ENCODE peak calls at places on chromosome 14, in nine cellular contexts. K is K562; M is neuronal stem cell; Q is GM23338; C is tibial artery; X is uterus; Z is SK-N-SH; T is Caco-2; E is CD8-positive, alpha-beta T cell. N is an unnamed sample.
A peak's percentile ranks its signal among the peaks of the same experiment; 100 is the strongest.

GRCh38 chr14:63266106-63266505 is 52.6 kb downstream of the GPHB5 start:
- DNase-seq in Q (peak; percentile 77), K (no peak), T (no peak), X (no peak), C (no peak), M (no peak), Z (no peak), E (no peak), N (no peak)

GRCh38 chr14:59427653-59428578 is 37.3 kb downstream of the GPR135 start:
- DNase-seq in M (no peak), X (peak; percentile 68), K (no peak), Q (no peak), C (peak; percentile 51), Z (no peak), E (no peak), T (no peak), N (no peak)

GRCh38 chr14:95226801-95227200 is 69.5 kb upstream of the DICER1 start:
- DNase-seq in C (no peak), X (no peak), K (no peak), Q (no peak), M (no peak), T (no peak), Z (no peak), E (no peak), N (no peak)

GRCh38 chr14:52267501-52268190 is at the start of gene PTGDR:
- DNase-seq in M (peak; percentile 30), Q (peak; percentile 76), C (peak; percentile 35), K (no peak), T (no peak), X (no peak), Z (peak; percentile 32), E (no peak), N (no peak)

GRCh38 chr14:70289138-70289537 is 70.3 kb downstream of the COX16 start:
- DNase-seq in T (no peak), K (no peak), M (no peak), Q (no peak), X (no peak), Z (no peak), C (no peak), E (no peak), N (no peak)

GRCh38 chr14:94052662-94053061 is 26.5 kb downstream of the OTUB2 start:
- DNase-seq in Q (no peak), Z (no peak), E (no peak), C (no peak), K (no peak), T (no peak), M (no peak), X (no peak), N (no peak)

GRCh38 chr14:74737753-74738325 is 24.9 kb downstream of the FCF1 start:
- DNase-seq in E (no peak), T (no peak), Z (no peak), M (no peak), K (no peak), Q (no peak), C (no peak), X (no peak), N (no peak)

GRCh38 chr14:23608454-23608853 is 27.7 kb upstream of the DHRS2 start:
- DNase-seq in X (no peak), M (no peak), T (no peak), C (no peak), E (no peak), K (no peak), Q (no peak), Z (no peak), N (no peak)

GRCh38 chr14:35085441-35085840 is 36.3 kb downstream of the PPP2R3C start:
- DNase-seq in T (no peak), Q (no peak), E (no peak), K (no peak), Z (no peak), M (no peak), C (no peak), X (no peak), N (no peak)

GRCh38 chr14:36747411-36748184 is 85.9 kb downstream of the PAX9 start:
- DNase-seq in T (no peak), X (no peak), E (no peak), K (peak; percentile 37), C (no peak), Q (peak; percentile 63), M (no peak), Z (peak; percentile 5), N (no peak)

GRCh38 chr14:100065161-100065871 is at the start of gene EVL:
- DNase-seq in M (no peak), X (no peak), E (peak; percentile 50), T (no peak), K (no peak), Z (no peak), Q (no peak), C (no peak), N (no peak)

GRCh38 chr14:22597265-22597664 is 835 bp upstream of the ABHD4 start:
- DNase-seq in K (peak; percentile 45), Q (peak; percentile 39), X (no peak), C (no peak), E (no peak), T (no peak), M (no peak), Z (no peak), N (no peak)
- H3K4me3 ChIP-seq in K (peak overlapping the region; percentile 56), Q (peak overlapping the region; percentile 97), X (no peak overlapping the region), C (peak overlapping the region; percentile 88), E (no peak overlapping the region), T (peak overlapping the region; percentile 84), M (no peak overlapping the region), Z (no peak overlapping the region), N (no peak overlapping the region)

GRCh38 chr14:101834387-101835165 is 73.1 kb downstream of the PPP2R5C start:
- DNase-seq in C (no peak), E (no peak), Q (no peak), M (no peak), K (no peak), T (no peak), Z (no peak), X (no peak), N (no peak)

GRCh38 chr14:101835166-101835557 is 73.7 kb downstream of the PPP2R5C start:
- DNase-seq in C (no peak), Q (no peak), Z (no peak), E (no peak), X (no peak), T (no peak), M (no peak), K (no peak), N (no peak)

GRCh38 chr14:101833045-101833444 is 71.5 kb downstream of the PPP2R5C start:
- DNase-seq in K (no peak), T (no peak), C (no peak), X (no peak), Z (no peak), M (no peak), Q (no peak), E (no peak), N (no peak)

GRCh38 chr14:101836131-101836530 is 74.6 kb downstream of the PPP2R5C start:
- DNase-seq in X (no peak), K (no peak), Q (no peak), Z (no peak), T (no peak), C (no peak), M (no peak), E (no peak), N (no peak)

DNA sequence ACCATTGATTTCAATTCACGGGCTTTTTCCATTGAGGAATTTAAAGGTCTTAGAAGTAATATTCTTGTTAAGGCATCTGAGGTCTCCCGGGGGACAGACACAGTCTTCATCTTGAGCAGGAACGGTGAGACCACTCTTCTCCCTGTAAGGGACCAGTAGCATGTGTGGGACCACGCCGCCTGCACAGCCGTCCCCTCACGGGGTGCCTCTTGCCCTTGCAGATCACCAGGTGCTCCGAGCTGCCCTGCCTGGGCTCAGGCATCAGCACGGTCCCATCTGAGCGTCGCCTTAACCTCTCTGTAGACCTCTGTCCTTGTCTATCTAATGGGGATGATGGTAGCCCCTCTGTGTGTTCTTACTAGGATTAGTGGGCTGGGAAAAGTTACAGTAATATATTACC is 74.1 kb downstream of the PPP2R5C start:
- DNase-seq in M (no peak), C (no peak), T (no peak), X (no peak), Z (no peak), Q (no peak), K (no peak), E (no peak), N (no peak)
- H3K4me1 ChIP-seq in M (peaks cover 2% of the 10 kb centered on the region), C (no peaks in the 10 kb centered on the region), T (peaks cover 7% of the 10 kb centered on the region), X (no peaks in the 10 kb centered on the region), Z (peaks cover 65% of the 10 kb centered on the region), Q (no peaks in the 10 kb centered on the region), K (peaks cover 3% of the 10 kb centered on the region), E (peaks cover 82% of the 10 kb centered on the region), N (peaks cover 3% of the 10 kb centered on the region)

DNA sequence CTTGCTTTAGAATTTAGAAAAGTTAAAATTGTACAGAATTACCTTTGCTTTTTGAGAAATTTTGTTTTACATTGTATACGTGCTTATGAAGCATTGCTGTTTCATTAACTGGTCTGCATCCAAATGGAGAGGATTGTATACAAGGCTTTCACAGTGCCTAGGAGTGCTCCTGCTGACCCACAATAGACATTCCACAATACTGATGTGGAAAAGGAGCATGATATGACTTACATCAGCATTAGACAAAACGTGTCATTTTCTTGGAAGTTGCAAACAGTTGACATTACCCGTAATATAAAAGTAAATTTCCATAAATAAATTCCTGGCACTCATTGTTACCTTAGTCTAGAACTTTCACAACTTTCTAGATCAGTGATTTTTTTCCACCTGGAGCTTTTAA is 1.9 kb downstream of the PRKD1 start:
- DNase-seq in Z (no peak), E (no peak), T (no peak), Q (no peak), K (no peak), C (no peak), M (no peak), X (no peak), N (no peak)
- H3K4me3 ChIP-seq in Z (no peak overlapping the region), E (no peak overlapping the region), T (no peak overlapping the region), Q (peak overlapping the region; percentile 81), K (no peak overlapping the region), C (peak overlapping the region; percentile 64), M (peak overlapping the region; percentile 4), X (no peak overlapping the region), N (no peak overlapping the region)

GRCh38 chr14:98186140-98186539 is 1085.9 kb downstream of the BCL11B start:
- DNase-seq in Q (no peak), M (no peak), C (no peak), T (no peak), E (no peak), K (no peak), Z (no peak), X (no peak), N (no peak)

GRCh38 chr14:98189521-98189920 is 1082.5 kb downstream of the BCL11B start:
- DNase-seq in X (no peak), K (no peak), E (no peak), M (no peak), T (no peak), Q (no peak), C (no peak), Z (no peak), N (no peak)

GRCh38 chr14:98185036-98185435 is 1087.0 kb downstream of the BCL11B start:
- DNase-seq in M (no peak), Q (no peak), E (no peak), Z (no peak), X (no peak), C (no peak), T (no peak), K (no peak), N (no peak)

GRCh38 chr14:98189077-98189476 is 1082.9 kb downstream of the BCL11B start:
- DNase-seq in C (no peak), X (no peak), K (no peak), E (no peak), M (no peak), Z (no peak), Q (no peak), T (no peak), N (no peak)

DNA sequence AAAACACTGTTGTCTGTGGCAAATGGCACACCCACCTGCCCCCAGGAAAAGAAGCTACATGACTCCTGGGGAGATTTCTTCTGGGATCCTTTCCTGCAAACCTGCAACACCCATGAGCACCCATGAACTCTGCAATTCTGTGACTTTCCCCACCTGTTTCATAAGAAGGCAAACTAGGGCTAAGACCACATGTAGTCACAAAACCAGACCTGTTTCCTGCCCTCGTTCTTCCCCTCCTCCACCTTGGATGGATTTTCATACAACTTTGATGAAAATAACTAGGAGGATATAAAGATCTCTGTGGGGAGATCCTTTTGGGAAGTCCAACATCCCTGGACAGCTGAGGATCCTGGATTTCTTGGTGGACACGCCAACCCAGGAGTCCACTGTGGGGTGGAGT is 1084.7 kb downstream of the BCL11B start:
- DNase-seq in Q (no peak), X (no peak), E (no peak), M (no peak), T (no peak), K (no peak), C (no peak), Z (no peak), N (no peak)
- H3K4me1 ChIP-seq in Q (no peaks in the 10 kb centered on the region), X (no peaks in the 10 kb centered on the region), E (peaks cover 99% of the 10 kb centered on the region), M (no peaks in the 10 kb centered on the region), T (no peaks in the 10 kb centered on the region), K (no peaks in the 10 kb centered on the region), C (no peaks in the 10 kb centered on the region), Z (no peaks in the 10 kb centered on the region), N (no peaks in the 10 kb centered on the region)